ENCODE peak calls at places on chromosomes 3 and 15, in ten cellular contexts. T is HL-60, S is HepG2, V is heart right ventricle, D is uterus, B is breast epithelium, M is WERI-Rb-1, G is psoas muscle, P is neuronal stem cell, U is A673. C is an unnamed sample.

GRCh38 chr3:9947025-9947995 is 4.9 kb downstream of the PRRT3 start:
- DNase-seq in T (no peak), S (peak), V (peak), D (peak), B (peak), M (peak), G (peak), P (peak), U (peak), C (peak)

GRCh38 chr3:81910244-81910852 is 148.9 kb upstream of the GBE1 start:
- DNase-seq in T (peak), S (peak), V (no peak), D (no peak), B (no peak), M (peak), G (no peak), P (peak), U (peak), C (no peak)

GRCh38 chr15:43441316-43441715 is 51.6 kb downstream of the TP53BP1 start:
- DNase-seq in T (no peak), S (peak), V (no peak), D (no peak), B (no peak), M (no peak), G (no peak), P (no peak), U (peak), C (no peak)

GRCh38 chr3:33144433-33144832 is 30.6 kb downstream of the CRTAP start:
- DNase-seq in T (no peak), S (peak), V (no peak), D (no peak), B (no peak), M (peak), G (no peak), P (no peak), U (peak), C (no peak)

GRCh38 chr3:90055721-90056120 is 948.3 kb downstream of the EPHA3 start:
- DNase-seq in T (no peak), S (no peak), V (no peak), D (no peak), B (no peak), M (no peak), G (no peak), P (no peak), U (no peak), C (no peak)

GRCh38 chr3:123582315-123582714 is 2.5 kb downstream of the HACD2 start:
- DNase-seq in T (no peak), S (no peak), V (no peak), D (no peak), B (no peak), M (no peak), G (no peak), P (no peak), U (no peak), C (no peak)

GRCh38 chr3:29942297-29942696 is 661.4 kb downstream of the RBMS3 start:
- DNase-seq in T (no peak), S (no peak), V (no peak), D (no peak), B (no peak), M (no peak), G (no peak), P (no peak), U (no peak), C (no peak)

GRCh38 chr15:48060396-48060795 is 60.4 kb upstream of the SLC24A5 start:
- DNase-seq in T (no peak), S (no peak), V (no peak), D (no peak), B (no peak), M (no peak), G (no peak), P (no peak), U (no peak), C (no peak)

GRCh38 chr3:29426302-29427226 is 145.7 kb downstream of the RBMS3 start:
- DNase-seq in T (no peak), S (no peak), V (no peak), D (no peak), B (no peak), M (no peak), G (no peak), P (no peak), U (no peak), C (no peak)

GRCh38 chr3:131048030-131048429 is 21.4 kb downstream of the NEK11 start:
- DNase-seq in T (no peak), S (no peak), V (no peak), D (no peak), B (no peak), M (no peak), G (no peak), P (no peak), U (no peak), C (no peak)

GRCh38 chr3:191158800-191159199 is 40.2 kb upstream of the OSTN start:
- DNase-seq in T (no peak), S (no peak), V (no peak), D (no peak), B (no peak), M (no peak), G (no peak), P (no peak), U (no peak), C (no peak)

GRCh38 chr3:101936419-101937331 is 87.4 kb downstream of the NFKBIZ start:
- DNase-seq in T (peak), S (no peak), V (no peak), D (no peak), B (no peak), M (no peak), G (no peak), P (no peak), U (peak), C (no peak)

GRCh38 chr3:192091831-192092230 is 630.9 kb downstream of the PYDC2 start:
- DNase-seq in T (no peak), S (no peak), V (no peak), D (no peak), B (no peak), M (no peak), G (no peak), P (no peak), U (no peak), C (no peak)

GRCh38 chr3:41075958-41076357 is 123.3 kb upstream of the CTNNB1 start:
- DNase-seq in T (no peak), S (peak), V (peak), D (peak), B (no peak), M (peak), G (peak), P (no peak), U (no peak), C (no peak)

GRCh38 chr15:63601727-63602185 is 4.6 kb downstream of the FBXL22 start:
- DNase-seq in T (no peak), S (no peak), V (no peak), D (no peak), B (no peak), M (no peak), G (no peak), P (no peak), U (no peak), C (no peak)

GRCh38 chr15:55282284-55282833 is 7.3 kb downstream of the RAB27A start:
- DNase-seq in T (peak), S (no peak), V (no peak), D (no peak), B (no peak), M (no peak), G (no peak), P (no peak), U (no peak), C (no peak)

GRCh38 chr3:35200056-35200455 is 439.3 kb upstream of the ARPP21 start:
- DNase-seq in T (peak), S (no peak), V (no peak), D (no peak), B (no peak), M (no peak), G (no peak), P (no peak), U (no peak), C (no peak)

GRCh38 chr3:108218811-108219210 is 3.4 kb downstream of the IFT57 start:
- DNase-seq in T (no peak), S (no peak), V (no peak), D (no peak), B (no peak), M (no peak), G (no peak), P (no peak), U (no peak), C (no peak)

GRCh38 chr3:49654955-49655556 is 19.1 kb upstream of the APEH start:
- DNase-seq in T (no peak), S (no peak), V (no peak), D (no peak), B (no peak), M (no peak), G (no peak), P (no peak), U (no peak), C (no peak)

GRCh38 chr15:73754461-73754860 is 1.3 kb upstream of the INSYN1 start:
- DNase-seq in T (no peak), S (no peak), V (no peak), D (no peak), B (no peak), M (no peak), G (no peak), P (no peak), U (no peak), C (no peak)

GRCh38 chr3:60757724-60758123 is 493.5 kb downstream of the FHIT start:
- DNase-seq in T (no peak), S (no peak), V (no peak), D (no peak), B (no peak), M (no peak), G (no peak), P (no peak), U (no peak), C (no peak)

GRCh38 chr3:139646505-139646904 is 31.3 kb downstream of the NMNAT3 start:
- DNase-seq in T (no peak), S (no peak), V (no peak), D (no peak), B (no peak), M (no peak), G (no peak), P (no peak), U (no peak), C (no peak)

GRCh38 chr15:67127925-67128324 is 62.5 kb downstream of the SMAD3 start:
- DNase-seq in T (no peak), S (no peak), V (no peak), D (peak), B (no peak), M (no peak), G (no peak), P (no peak), U (no peak), C (no peak)

GRCh38 chr15:68552344-68552743 is 26.4 kb upstream of the CORO2B start:
- DNase-seq in T (no peak), S (no peak), V (no peak), D (no peak), B (no peak), M (no peak), G (no peak), P (no peak), U (no peak), C (no peak)

GRCh38 chr3:127784865-127785710 is 37.2 kb downstream of the MGLL start:
- DNase-seq in T (no peak), S (no peak), V (no peak), D (no peak), B (no peak), M (no peak), G (no peak), P (no peak), U (no peak), C (no peak)

GRCh38 chr3:16877527-16877926 is 7.2 kb upstream of the PLCL2 start:
- DNase-seq in T (no peak), S (no peak), V (no peak), D (no peak), B (no peak), M (no peak), G (no peak), P (no peak), U (no peak), C (no peak)

GRCh38 chr15:41955807-41956525 is 16.4 kb downstream of the EHD4 start:
- DNase-seq in T (no peak), S (peak), V (no peak), D (no peak), B (no peak), M (peak), G (no peak), P (no peak), U (no peak), C (no peak)

DNA sequence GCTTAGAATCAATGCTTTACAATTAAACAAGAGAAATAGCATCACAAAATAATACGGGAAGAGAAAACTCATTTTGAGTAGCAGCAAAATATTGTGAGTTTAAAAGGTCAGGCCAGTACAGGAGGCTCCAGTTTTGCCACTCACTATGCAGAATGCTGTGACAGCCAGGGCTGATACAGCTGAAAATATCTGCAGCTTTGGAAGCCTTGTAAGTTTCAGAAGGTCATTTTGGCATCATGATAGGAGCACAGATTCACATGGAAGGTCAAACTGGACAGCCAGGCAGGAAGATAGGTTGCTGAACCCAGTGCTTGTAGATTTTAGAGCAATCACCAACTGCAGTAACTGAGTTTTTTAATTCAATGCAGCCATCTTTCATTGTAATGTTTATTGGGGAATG is 14.1 kb downstream of the MBNL1 start:
- DNase-seq in T (no peak), S (no peak), V (no peak), D (no peak), B (no peak), M (no peak), G (no peak), P (no peak), U (no peak), C (no peak)
- H3K27ac ChIP-seq in T (no peak), S (no peak), V (peak), D (peak), B (peak), M (no peak), G (peak), P (no peak), U (no peak), C (peak)

GRCh38 chr15:89004726-89005030 is 83.6 kb upstream of the ABHD2 start:
- DNase-seq in T (no peak), S (no peak), V (no peak), D (no peak), B (no peak), M (no peak), G (no peak), P (no peak), U (no peak), C (no peak)

GRCh38 chr15:89003865-89004725 is 84.2 kb upstream of the ABHD2 start:
- DNase-seq in T (no peak), S (peak), V (peak), D (no peak), B (no peak), M (peak), G (peak), P (peak), U (peak), C (no peak)

GRCh38 chr15:88998980-88999713 is 86.0 kb upstream of the MFGE8 start:
- DNase-seq in T (no peak), S (no peak), V (no peak), D (no peak), B (no peak), M (no peak), G (no peak), P (no peak), U (no peak), C (no peak)

GRCh38 chr15:89002281-89002761 is 85.9 kb upstream of the ABHD2 start:
- DNase-seq in T (no peak), S (peak), V (peak), D (no peak), B (no peak), M (no peak), G (no peak), P (no peak), U (no peak), C (no peak)

GRCh38 chr15:89002830-89003229 is 85.4 kb upstream of the ABHD2 start:
- DNase-seq in T (no peak), S (no peak), V (no peak), D (no peak), B (no peak), M (no peak), G (no peak), P (no peak), U (no peak), C (no peak)
- H3K27ac ChIP-seq in T (no peak), S (no peak), V (peak), D (peak), B (peak), M (no peak), G (no peak), P (no peak), U (no peak), C (no peak)

GRCh38 chr3:52670621-52671521 is 14.8 kb downstream of the PBRM1 start:
- DNase-seq in T (peak), S (peak), V (no peak), D (no peak), B (no peak), M (no peak), G (no peak), P (no peak), U (no peak), C (no peak)
- H3K27ac ChIP-seq in T (peak), S (no peak), V (peak), D (no peak), B (peak), M (no peak), G (peak), P (no peak), U (no peak), C (no peak)

GRCh38 chr3:156643729-156644389 is 30.5 kb upstream of the TIPARP start:
- DNase-seq in T (peak), S (no peak), V (no peak), D (no peak), B (no peak), M (no peak), G (no peak), P (no peak), U (peak), C (peak)
- H3K27ac ChIP-seq in T (peak), S (no peak), V (no peak), D (peak), B (no peak), M (no peak), G (no peak), P (no peak), U (peak), C (no peak)

GRCh38 chr3:188635258-188636038 is 481.5 kb downstream of the LPP start:
- DNase-seq in T (no peak), S (no peak), V (no peak), D (no peak), B (no peak), M (no peak), G (no peak), P (no peak), U (peak), C (no peak)
- H3K27ac ChIP-seq in T (no peak), S (no peak), V (no peak), D (no peak), B (no peak), M (no peak), G (no peak), P (no peak), U (peak), C (no peak)

GRCh38 chr3:169811606-169812123 is 1.0 kb upstream of the LRRIQ4 start:
- DNase-seq in T (peak), S (no peak), V (no peak), D (no peak), B (no peak), M (no peak), G (no peak), P (no peak), U (peak), C (no peak)
- H3K27ac ChIP-seq in T (peak), S (no peak), V (peak), D (peak), B (peak), M (peak), G (no peak), P (no peak), U (peak), C (no peak)

GRCh38 chr3:138135833-138136194 is 3.6 kb upstream of the A4GNT start:
- DNase-seq in T (no peak), S (no peak), V (no peak), D (no peak), B (no peak), M (no peak), G (no peak), P (no peak), U (no peak), C (no peak)
- H3K27ac ChIP-seq in T (peak), S (no peak), V (no peak), D (no peak), B (no peak), M (no peak), G (no peak), P (no peak), U (no peak), C (no peak)

DNA sequence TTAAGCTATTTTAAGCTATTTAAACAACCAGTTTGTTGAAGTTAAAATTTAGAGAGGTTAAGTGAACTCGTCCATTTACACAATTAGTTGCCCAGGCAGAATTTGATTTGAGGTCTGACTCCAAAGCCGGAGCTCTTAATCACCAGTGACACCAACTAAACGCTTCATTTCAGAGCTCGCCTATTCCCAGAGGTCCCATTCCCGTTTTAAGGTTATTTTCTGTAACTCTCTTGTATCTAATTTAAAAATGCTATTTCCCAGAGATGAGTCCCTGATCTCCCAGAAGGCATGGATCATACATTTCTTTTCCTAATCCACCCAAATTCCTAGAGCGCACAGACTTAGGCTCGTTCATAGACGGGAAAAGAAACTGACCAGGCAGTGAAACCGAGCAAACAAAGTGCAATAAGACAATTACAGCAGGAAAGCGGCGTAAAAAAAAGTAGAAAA is 900 bp upstream of the MCTP2 start:
- DNase-seq in T (no peak), S (no peak), V (no peak), D (no peak), B (no peak), M (no peak), G (no peak), P (peak), U (no peak), C (no peak)
- H3K27ac ChIP-seq in T (peak), S (no peak), V (no peak), D (no peak), B (peak), M (no peak), G (no peak), P (no peak), U (no peak), C (no peak)

DNA sequence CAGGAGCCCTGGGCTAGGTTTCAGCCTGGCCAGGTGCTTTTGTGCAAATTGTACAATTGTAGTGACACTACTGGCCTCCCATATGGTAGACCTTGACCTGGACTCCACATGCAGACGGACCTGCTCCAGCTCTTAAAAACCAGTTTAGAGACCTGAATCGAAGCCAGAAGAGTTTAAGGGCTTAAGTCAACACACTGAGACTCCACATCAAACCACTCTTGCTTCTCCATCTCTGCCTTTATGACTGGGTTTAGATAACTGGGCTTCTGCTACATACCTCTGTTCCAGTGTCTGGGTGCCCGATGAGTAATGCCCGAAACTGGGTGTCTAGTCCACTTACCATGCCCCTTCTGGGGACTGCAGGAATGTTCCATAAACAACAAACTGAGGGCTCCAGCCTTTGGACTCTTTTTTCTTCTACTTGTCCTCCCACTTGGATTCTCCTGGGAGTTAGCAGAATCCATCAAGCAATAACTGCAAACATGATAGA is 32.8 kb downstream of the TMEM212 start:
- DNase-seq in T (no peak), S (peak), V (no peak), D (peak), B (no peak), M (no peak), G (no peak), P (no peak), U (no peak), C (no peak)
- H3K27ac ChIP-seq in T (no peak), S (peak), V (no peak), D (peak), B (no peak), M (no peak), G (no peak), P (no peak), U (no peak), C (no peak)

C was measured in substantia nigra.